ENCODE peak calls at places on chromosome 4, in eight cellular contexts. Z is LHCN-M2; I is activated CD8-positive, alpha-beta memory T cell treated with anti-CD3 and anti-CD28 coated beads for 48 hours; C is astrocyte of the spinal cord; T is NCI-H1694; B is T follicular helper cell; S is substantia nigra; X is SW480. Y is an unnamed sample.

GRCh38 chr4:26271703-26272102 is 49.1 kb upstream of the RBPJ start:
- DNase-seq in Z (no peak), I (no peak), C (no peak), T (no peak), B (no peak), S (no peak), X (no peak), Y (no peak)

GRCh38 chr4:173074501-173074946 is 94.1 kb upstream of the GALNT7 start:
- DNase-seq in Z (peak; percentile 98), I (no peak), C (peak; percentile 89), T (no peak), B (no peak), S (no peak), X (peak; percentile 14), Y (no peak)

GRCh38 chr4:86557526-86557925 is 36.6 kb upstream of the PTPN13 start:
- DNase-seq in Z (peak; percentile 6), I (no peak), C (peak; percentile 23), T (no peak), B (no peak), S (no peak), X (no peak), Y (no peak)

GRCh38 chr4:112173593-112174559 is 28.6 kb downstream of the FAM241A start:
- DNase-seq in Z (peak; percentile 56), I (no peak), C (no peak), T (no peak), B (no peak), S (no peak), X (no peak), Y (no peak)

GRCh38 chr4:143721317-143721716 is 20.8 kb upstream of the FREM3 start:
- DNase-seq in Z (no peak), I (no peak), C (no peak), T (no peak), B (no peak), S (no peak), X (no peak), Y (no peak)

GRCh38 chr4:176437756-176438155 is 118.0 kb downstream of the SPCS3 start:
- DNase-seq in Z (no peak), I (no peak), C (peak; percentile 12), T (no peak), B (no peak), S (no peak), X (no peak), Y (no peak)

GRCh38 chr4:169397762-169398161 is 127.0 kb upstream of the SH3RF1 start:
- DNase-seq in Z (peak; percentile 41), I (no peak), C (peak; percentile 49), T (no peak), B (no peak), S (no peak), X (no peak), Y (no peak)

GRCh38 chr4:93810340-93810992 is 18.1 kb upstream of the ATOH1 start:
- DNase-seq in Z (no peak), I (no peak), C (peak; percentile 38), T (no peak), B (no peak), S (no peak), X (no peak), Y (no peak)

GRCh38 chr4:8846046-8846720 is 25.5 kb downstream of the HMX1 start:
- DNase-seq in Z (no peak), I (no peak), C (no peak), T (no peak), B (no peak), S (no peak), X (no peak), Y (no peak)

GRCh38 chr4:26032572-26033320 is 118.7 kb downstream of the SMIM20 start:
- DNase-seq in Z (peak; percentile 80), I (no peak), C (peak; percentile 92), T (no peak), B (no peak), S (no peak), X (no peak), Y (no peak)

GRCh38 chr4:19842471-19842870 is 409.2 kb upstream of the SLIT2 start:
- DNase-seq in Z (no peak), I (no peak), C (no peak), T (no peak), B (no peak), S (no peak), X (no peak), Y (no peak)

GRCh38 chr4:35124116-35124515 is 1120.2 kb downstream of the ARAP2 start:
- DNase-seq in Z (no peak), I (no peak), C (peak; percentile 50), T (no peak), B (no peak), S (no peak), X (no peak), Y (no peak)

GRCh38 chr4:86481429-86481828 is 112.7 kb upstream of the PTPN13 start:
- DNase-seq in Z (no peak), I (no peak), C (no peak), T (no peak), B (no peak), S (no peak), X (no peak), Y (no peak)

GRCh38 chr4:181593703-181594102 is 649.5 kb upstream of the TENM3 start:
- DNase-seq in Z (no peak), I (no peak), C (no peak), T (no peak), B (no peak), S (no peak), X (no peak), Y (no peak)

GRCh38 chr4:8709729-8710360 is 117.3 kb downstream of the CPZ start:
- DNase-seq in Z (no peak), I (no peak), C (no peak), T (no peak), B (no peak), S (no peak), X (no peak), Y (no peak)

GRCh38 chr4:56786955-56787354 is 34.5 kb downstream of the SPINK2 start:
- DNase-seq in Z (peak; percentile 97), I (no peak), C (peak; percentile 79), T (no peak), B (no peak), S (no peak), X (no peak), Y (no peak)

GRCh38 chr4:63618883-63619573 is 790.2 kb downstream of the TECRL start:
- DNase-seq in Z (no peak), I (no peak), C (no peak), T (peak; percentile 23), B (no peak), S (no peak), X (no peak), Y (no peak)

GRCh38 chr4:75030649-75031235 is 97.8 kb downstream of the PARM1 start:
- DNase-seq in Z (no peak), I (no peak), C (no peak), T (no peak), B (no peak), S (no peak), X (no peak), Y (no peak)

GRCh38 chr4:38145033-38145673 is 185.0 kb downstream of the PTTG2 start:
- DNase-seq in Z (no peak), I (no peak), C (no peak), T (no peak), B (no peak), S (no peak), X (no peak), Y (no peak)

GRCh38 chr4:118989098-118990080 is 100.7 kb downstream of the SYNPO2 start:
- DNase-seq in Z (peak; percentile 91), I (no peak), C (peak; percentile 65), T (no peak), B (no peak), S (no peak), X (no peak), Y (no peak)

GRCh38 chr4:92257931-92258857 is 45.6 kb upstream of the GRID2 start:
- DNase-seq in Z (no peak), I (no peak), C (no peak), T (no peak), B (no peak), S (no peak), X (no peak), Y (no peak)

GRCh38 chr4:77636902-77637301 is 31.3 kb downstream of the CXCL13 start:
- DNase-seq in Z (peak; percentile 68), I (no peak), C (peak; percentile 94), T (no peak), B (no peak), S (no peak), X (peak; percentile 3), Y (no peak)

GRCh38 chr4:1765409-1766335 is 27.4 kb upstream of the FGFR3 start:
- DNase-seq in Z (no peak), I (no peak), C (no peak), T (no peak), B (no peak), S (no peak), X (peak; percentile 41), Y (no peak)

GRCh38 chr4:121814756-121815155 is 8.9 kb downstream of the CCNA2 start:
- DNase-seq in Z (no peak), I (no peak), C (no peak), T (no peak), B (no peak), S (no peak), X (no peak), Y (no peak)

GRCh38 chr4:148442830-148443549 is 776 bp upstream of the NR3C2 start:
- DNase-seq in Z (peak; percentile 11), I (no peak), C (no peak), T (no peak), B (no peak), S (no peak), X (no peak), Y (no peak)

GRCh38 chr4:90951037-90951436 is 823.8 kb downstream of the CCSER1 start:
- DNase-seq in Z (peak; percentile 9), I (no peak), C (peak; percentile 90), T (no peak), B (no peak), S (no peak), X (no peak), Y (no peak)

GRCh38 chr4:7134737-7135388 is 57.5 kb upstream of the SORCS2 start:
- DNase-seq in Z (peak; percentile 76), I (no peak), C (peak; percentile 91), T (no peak), B (no peak), S (no peak), X (no peak), Y (no peak)

GRCh38 chr4:78684196-78685079 is 91.7 kb upstream of the BMP2K start:
- DNase-seq in Z (peak; percentile 34), I (no peak), C (peak; percentile 16), T (no peak), B (no peak), S (no peak), X (no peak), Y (no peak)